ENCODE peak calls at places on chromosomes 16 and 17, in four cellular contexts. One of them, this sample, is unnamed.

GRCh38 chr17:82602986-82603385 is 45.3 kb downstream of the WDR45B start:
- DNase-seq in GM23338: no peak
- DNase-seq in AG09319: no peak
- DNase-seq in IMR-90: peak; percentile 44
- DNase-seq in this sample: no peak

GRCh38 chr16:2779978-2780898 is 3.2 kb upstream of the ELOB start:
- DNase-seq in IMR-90: no peak
- DNase-seq in AG09319: no peak
- DNase-seq in GM23338: no peak
- DNase-seq in this sample: no peak

GRCh38 chr16:2774161-2774891 is 2.8 kb downstream of the ELOB start:
- DNase-seq in GM23338: no peak
- DNase-seq in AG09319: no peak
- DNase-seq in IMR-90: no peak
- DNase-seq in this sample: no peak

GRCh38 chr17:40915721-40916256 is 21.7 kb downstream of the KRT23 start:
- DNase-seq in AG09319: no peak
- DNase-seq in GM23338: no peak
- DNase-seq in IMR-90: peak; percentile 77
- DNase-seq in this sample: peak; percentile 82

GRCh38 chr16:2852731-2853507 is 5.1 kb downstream of the PRSS22 start:
- DNase-seq in IMR-90: no peak
- DNase-seq in GM23338: no peak
- DNase-seq in AG09319: no peak
- DNase-seq in this sample: no peak

GRCh38 chr17:17994770-17995169 is 22.1 kb downstream of the DRC3 start:
- DNase-seq in GM23338: no peak
- DNase-seq in AG09319: no peak
- DNase-seq in IMR-90: no peak
- DNase-seq in this sample: peak; percentile 46

GRCh38 chr17:37134050-37134449 is 185.3 kb downstream of the AATF start:
- DNase-seq in GM23338: no peak
- DNase-seq in AG09319: no peak
- DNase-seq in IMR-90: peak; percentile 10
- DNase-seq in this sample: no peak

GRCh38 chr17:63445065-63445464 is 1.0 kb downstream of the CYB561 start:
- DNase-seq in GM23338: no peak
- DNase-seq in IMR-90: no peak
- DNase-seq in AG09319: no peak
- DNase-seq in this sample: no peak

GRCh38 chr17:40615295-40615988 is 32.2 kb downstream of the SMARCE1 start:
- DNase-seq in IMR-90: peak; percentile 47
- DNase-seq in GM23338: peak; percentile 85
- DNase-seq in AG09319: no peak
- DNase-seq in this sample: peak; percentile 55

GRCh38 chr17:47989700-47990099 is 18.8 kb downstream of the CDK5RAP3 start:
- DNase-seq in AG09319: no peak
- DNase-seq in GM23338: no peak
- DNase-seq in IMR-90: no peak
- DNase-seq in this sample: no peak

DNA sequence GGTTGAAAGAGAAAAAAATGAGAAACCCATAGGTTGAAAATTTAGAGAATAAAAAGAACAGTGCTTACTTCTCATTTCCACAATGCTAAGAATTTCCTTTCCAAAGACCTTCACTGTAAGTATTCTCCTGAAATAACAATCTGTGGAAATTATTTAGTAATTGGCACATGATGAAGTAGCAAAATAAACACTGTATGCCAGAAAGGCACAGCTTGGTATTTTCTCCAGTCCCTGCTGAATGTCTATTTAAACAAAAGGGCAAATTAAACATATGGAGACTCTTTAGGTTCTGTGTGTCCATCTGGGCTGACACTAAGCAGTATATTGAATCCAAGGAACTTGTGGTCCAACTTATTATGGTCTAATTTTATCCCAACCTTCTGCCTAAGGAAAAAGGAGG is 46.1 kb downstream of the CHCT1 start:
- DNase-seq in GM23338: no peak
- DNase-seq in IMR-90: peak; percentile 43
- DNase-seq in AG09319: no peak
- DNase-seq in this sample: no peak
- TF ChIP-seq CTCF in GM23338: no peak
- TF ChIP-seq CTCF in IMR-90: no peak
- TF ChIP-seq CTCF in AG09319: no peak
- TF ChIP-seq CTCF in this sample: no peak

GRCh38 chr17:38604479-38605229 is 1.1 kb downstream of the SRCIN1 start:
- DNase-seq in AG09319: no peak
- DNase-seq in IMR-90: no peak
- DNase-seq in GM23338: peak; percentile 82
- DNase-seq in this sample: no peak
- TF ChIP-seq CTCF in AG09319: no peak
- TF ChIP-seq CTCF in IMR-90: no peak
- TF ChIP-seq CTCF in GM23338: peak; percentile 51
- TF ChIP-seq CTCF in this sample: no peak

GRCh38 chr16:87057291-87057881 is 259.8 kb downstream of the C16orf95 start:
- DNase-seq in GM23338: peak; percentile 71
- DNase-seq in AG09319: no peak
- DNase-seq in IMR-90: no peak
- DNase-seq in this sample: no peak
- TF ChIP-seq CTCF in GM23338: peak; percentile 45
- TF ChIP-seq CTCF in AG09319: no peak
- TF ChIP-seq CTCF in IMR-90: peak; percentile 10
- TF ChIP-seq CTCF in this sample: no peak

GRCh38 chr16:13332713-13333255 is 431.4 kb downstream of the SHISA9 start:
- DNase-seq in GM23338: peak; percentile 54
- DNase-seq in AG09319: no peak
- DNase-seq in IMR-90: no peak
- DNase-seq in this sample: no peak
- TF ChIP-seq CTCF in GM23338: no peak
- TF ChIP-seq CTCF in AG09319: no peak
- TF ChIP-seq CTCF in IMR-90: no peak
- TF ChIP-seq CTCF in this sample: no peak

GRCh38 chr17:38509772-38510423 is 81.6 kb downstream of the ARHGAP23 start:
- DNase-seq in AG09319: no peak
- DNase-seq in IMR-90: no peak
- DNase-seq in GM23338: peak; percentile 75
- DNase-seq in this sample: no peak
- TF ChIP-seq CTCF in AG09319: no peak
- TF ChIP-seq CTCF in IMR-90: no peak
- TF ChIP-seq CTCF in GM23338: no peak
- TF ChIP-seq CTCF in this sample: no peak

This sample was measured in epithelial cell of esophagus.